ENCODE peak calls at places on chromosomes 13 and 19, in ten cellular contexts. P is IMR-90, S is endothelial cell of umbilical vein, E is H9, T is mammary epithelial cell, O is neural progenitor cell, V is HCT116, C is OCI-LY7, M is PC-9, R is astrocyte. L is an unnamed sample. For H3K4me1, the result is how much of the 10 kb centered on the place peaks cover.

GRCh38 chr19:12085074-12085818 is 20.7 kb downstream of the ZNF844 start:
- DNase-seq in R (no peak), S (no peak), E (no peak), T (no peak), C (no peak), P (peak), O (no peak), M (no peak), V (no peak), L (no peak)

GRCh38 chr13:52428295-52428694 is 22.1 kb downstream of the VPS36 start:
- DNase-seq in S (peak), V (no peak), M (no peak), R (peak), P (peak), O (no peak), C (no peak), T (peak), E (no peak), L (no peak)

GRCh38 chr13:51478418-51479198 is 25.8 kb upstream of the INTS6 start:
- DNase-seq in T (no peak), R (no peak), O (no peak), V (no peak), E (no peak), M (no peak), C (no peak), S (no peak), P (no peak), L (no peak)

GRCh38 chr13:46552302-46552680 is 679 bp upstream of the LRCH1 start:
- DNase-seq in M (no peak), V (no peak), E (no peak), O (no peak), P (no peak), T (no peak), C (no peak), R (no peak), S (no peak), L (no peak)

GRCh38 chr13:33388254-33388998 is 102.9 kb upstream of the STARD13 start:
- DNase-seq in S (no peak), O (no peak), V (peak), C (no peak), T (peak), M (peak), P (no peak), R (no peak), E (no peak), L (no peak)

GRCh38 chr13:48333976-48334375 is 30.4 kb downstream of the RB1 start:
- DNase-seq in M (no peak), P (peak), O (no peak), T (peak), E (no peak), R (peak), S (peak), C (no peak), V (no peak), L (no peak)

GRCh38 chr13:48155850-48156249 is 60.9 kb upstream of the MED4 start:
- DNase-seq in E (no peak), C (no peak), R (peak), O (no peak), T (peak), P (peak), S (peak), M (no peak), V (peak), L (no peak)

GRCh38 chr13:104586010-104586746 is 1520.0 kb upstream of the SLC10A2 start:
- DNase-seq in P (peak), T (no peak), E (no peak), O (no peak), S (peak), M (peak), R (peak), C (no peak), V (peak), L (no peak)

GRCh38 chr19:13169769-13170168 is 19.6 kb downstream of the IER2 start:
- DNase-seq in P (peak), T (peak), C (no peak), S (no peak), O (no peak), R (peak), V (peak), M (peak), E (no peak), L (peak)

GRCh38 chr13:112462408-112462807 is 86.3 kb downstream of the SPACA7 start:
- DNase-seq in R (no peak), T (no peak), M (no peak), P (no peak), S (no peak), C (no peak), O (no peak), V (no peak), E (no peak), L (no peak)

GRCh38 chr19:47445937-47446402 is 25.7 kb downstream of the SLC8A2 start:
- DNase-seq in S (no peak), T (no peak), O (peak), C (peak), R (no peak), V (no peak), E (peak), P (no peak), M (peak), L (peak)

GRCh38 chr13:89497658-89498057 is 1826.5 kb downstream of the SLITRK5 start:
- DNase-seq in S (no peak), V (no peak), R (peak), E (no peak), M (no peak), T (no peak), O (no peak), P (no peak), C (no peak), L (no peak)

GRCh38 chr13:31908696-31909386 is 122.7 kb upstream of the FRY start:
- DNase-seq in O (no peak), C (no peak), R (no peak), T (no peak), M (no peak), V (no peak), P (no peak), S (no peak), E (no peak), L (no peak)

GRCh38 chr13:91498298-91498697 is 99.9 kb downstream of the GPC5 start:
- DNase-seq in M (no peak), P (no peak), O (no peak), S (no peak), C (no peak), R (no peak), T (no peak), E (no peak), V (no peak), L (no peak)

GRCh38 chr13:27619711-27620376 is 485 bp downstream of the LNX2 start:
- DNase-seq in E (no peak), O (no peak), R (peak), P (peak), M (no peak), T (no peak), S (peak), V (no peak), C (peak), L (peak)
- H3K4me1 ChIP-seq in E (under half), O (under half), R (under half), P (under half), M (under half), T (under half), S (under half), V (under half), C (under half), L (under half)

GRCh38 chr13:37918116-37919100 is 48.8 kb upstream of the TRPC4 start:
- DNase-seq in T (peak), R (no peak), S (no peak), V (no peak), E (no peak), C (no peak), O (peak), P (no peak), M (no peak), L (no peak)
- H3K4me2 ChIP-seq in T (peak), R (no peak), S (no peak), V (no peak), E (peak), C (no peak), O (peak), P (peak), M (peak), L (no peak)

GRCh38 chr13:30147380-30147779 is 160.0 kb downstream of the KATNAL1 start:
- DNase-seq in V (no peak), C (peak), S (no peak), T (no peak), P (no peak), R (no peak), M (no peak), O (no peak), E (no peak), L (peak)
- H2AFZ ChIP-seq in V (no peak), C (peak), S (no peak), T (no peak), P (no peak), R (no peak), M (no peak), O (no peak), E (no peak), L (no peak)

DNA sequence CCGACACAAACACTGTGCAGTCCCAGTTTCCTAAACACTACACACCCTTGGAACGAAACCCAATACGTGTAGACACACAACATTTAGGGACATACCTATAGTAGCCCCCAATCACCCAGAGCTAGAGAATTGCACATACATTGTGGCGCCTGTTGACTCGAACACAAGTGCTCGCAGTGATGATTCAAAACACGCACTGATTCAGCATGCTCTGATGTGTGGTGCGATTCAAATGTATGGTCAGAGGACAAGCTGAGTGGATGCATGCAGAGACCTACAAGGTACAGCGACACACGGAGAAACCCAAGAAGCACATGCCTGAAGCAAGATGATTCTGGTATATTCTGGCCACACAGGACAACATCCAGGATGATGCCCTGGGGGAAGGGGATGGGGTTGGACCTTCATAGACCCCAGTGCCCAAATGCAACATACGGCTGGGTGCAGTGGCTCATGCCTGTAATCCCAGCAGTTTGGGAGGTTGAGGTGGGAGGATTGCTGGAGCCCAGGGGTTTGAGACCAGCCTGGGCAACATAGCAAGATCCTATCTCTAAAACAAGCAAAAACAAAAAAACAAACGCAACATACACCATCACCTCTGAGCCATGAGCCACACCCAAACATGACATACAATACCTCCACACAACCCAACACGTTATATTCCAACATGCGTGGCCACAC is 997 bp upstream of the KCNN4 start:
- DNase-seq in M (no peak), P (no peak), R (no peak), V (no peak), C (peak), E (no peak), T (peak), S (no peak), O (no peak), L (no peak)
- H3K4me1 ChIP-seq in M (half or more), P (under half), R (half or more), V (half or more), C (half or more), E (under half), T (half or more), S (under half), O (under half), L (under half)

L was measured in Karpas-422.